ENCODE peak calls at places on chromosomes 3 and 15, in seven cellular contexts. L, O, Z, U, X, W and Y are unnamed samples.
A peak's percentile ranks its signal among the peaks of the same experiment; 100 is the strongest.

GRCh38 chr3:188037116-188037718 is 116.7 kb upstream of the LPP start:
- DNase-seq in W (peak; percentile 30), Z (no peak), L (peak; percentile 50), X (no peak), O (peak; percentile 36), U (peak; percentile 48), Y (no peak)

GRCh38 chr3:129001817-129002572 is 891 bp downstream of the EFCC1 start:
- DNase-seq in Z (no peak), L (no peak), X (no peak), U (no peak), O (no peak), W (no peak), Y (no peak)

GRCh38 chr15:51758645-51759044 is 7.2 kb downstream of the TMOD2 start:
- DNase-seq in Z (no peak), W (peak; percentile 8), U (peak; percentile 42), X (no peak), L (peak; percentile 34), O (no peak), Y (no peak)

GRCh38 chr3:117563063-117563462 is 853.5 kb downstream of the TUSC7 start:
- DNase-seq in U (no peak), Z (no peak), L (no peak), W (no peak), O (no peak), X (no peak), Y (no peak)

GRCh38 chr15:68930268-68931022 is at the start of gene SPESP1:
- DNase-seq in U (no peak), Z (peak; percentile 50), L (peak; percentile 52), O (no peak), X (peak; percentile 19), W (peak; percentile 62), Y (peak; percentile 17)

GRCh38 chr15:63933522-63933921 is 99.8 kb upstream of the HERC1 start:
- DNase-seq in L (no peak), Z (no peak), W (no peak), O (peak; percentile 8), X (no peak), U (peak; percentile 73), Y (peak; percentile 48)

GRCh38 chr3:69161587-69162196 is 39.3 kb upstream of the LMOD3 start:
- DNase-seq in U (peak; percentile 47), L (peak; percentile 50), X (no peak), W (peak; percentile 18), Z (peak; percentile 6), O (peak; percentile 29), Y (no peak)

GRCh38 chr3:33826206-33826605 is 27.8 kb downstream of the PDCD6IP start:
- DNase-seq in Z (no peak), X (no peak), W (no peak), L (no peak), O (no peak), U (no peak), Y (no peak)

GRCh38 chr3:162368377-162368776 is 871.8 kb downstream of the OTOL1 start:
- DNase-seq in W (no peak), U (no peak), L (no peak), X (no peak), Z (no peak), O (no peak), Y (no peak)

GRCh38 chr3:21750291-21750690 is 719 bp downstream of the ZNF385D start:
- DNase-seq in L (peak; percentile 59), W (no peak), O (no peak), Z (no peak), X (no peak), U (peak; percentile 72), Y (no peak)

GRCh38 chr15:38618242-38618925 is 53.8 kb upstream of the RASGRP1 start:
- DNase-seq in X (no peak), L (no peak), U (no peak), O (no peak), W (no peak), Z (no peak), Y (no peak)

GRCh38 chr3:6560259-6560658 is 300.7 kb upstream of the GRM7 start:
- DNase-seq in L (no peak), O (no peak), W (no peak), U (no peak), Z (no peak), X (no peak), Y (no peak)

GRCh38 chr3:31523543-31523942 is 9.2 kb upstream of the STT3B start:
- DNase-seq in Z (no peak), X (no peak), L (no peak), W (no peak), U (no peak), O (no peak), Y (no peak)
- H3K4me3 ChIP-seq in Z (no peak overlapping the region), X (no peak overlapping the region), L (no peak overlapping the region), W (no peak overlapping the region), U (no peak overlapping the region), O (no peak overlapping the region), Y (no peak overlapping the region)

DNA sequence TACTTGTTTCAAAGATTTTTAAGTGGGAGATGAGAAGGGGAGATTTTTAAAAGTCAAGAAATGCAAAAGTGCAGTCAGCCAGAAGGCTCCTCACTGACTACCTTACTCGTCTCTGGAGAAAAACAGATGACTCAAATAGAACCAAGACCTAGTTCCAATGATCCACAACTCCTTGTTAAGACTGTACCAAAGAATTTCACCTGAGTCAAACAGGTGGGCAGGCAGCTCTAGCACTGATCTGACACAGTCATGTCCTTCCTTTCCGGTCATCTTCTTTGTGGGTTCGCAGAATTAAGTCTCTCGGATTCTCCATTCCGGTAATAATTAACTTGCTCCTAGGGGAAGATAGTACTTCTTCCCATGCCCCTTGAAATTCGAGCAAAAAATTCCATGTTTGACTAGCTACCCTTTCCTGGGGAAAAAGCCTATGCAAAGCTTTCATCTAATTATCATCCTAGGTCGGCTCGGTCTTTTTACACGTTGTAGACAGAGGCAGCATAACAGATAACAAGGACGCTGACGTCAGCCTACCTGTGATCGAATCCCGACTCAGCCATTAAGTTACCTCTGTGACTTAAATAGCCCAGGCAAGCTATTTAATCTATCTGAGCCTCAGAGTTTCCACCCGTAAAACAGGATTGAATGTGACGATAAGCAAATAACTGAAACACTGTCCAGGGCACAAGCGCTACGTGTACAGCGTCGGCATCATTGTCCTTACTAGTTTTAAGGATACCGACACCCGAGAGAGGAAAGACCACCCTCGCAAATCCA is 746 bp downstream of the SELENOK start:
- DNase-seq in W (no peak), U (peak; percentile 52), L (peak; percentile 33), O (no peak), Z (peak; percentile 47), X (no peak), Y (no peak)
- H3K4me3 ChIP-seq in W (peak overlapping the region; percentile 85), U (peak overlapping the region; percentile 89), L (peak overlapping the region; percentile 76), O (peak overlapping the region; percentile 77), Z (peak overlapping the region; percentile 89), X (peak overlapping the region; percentile 86), Y (peak overlapping the region; percentile 86)

DNA sequence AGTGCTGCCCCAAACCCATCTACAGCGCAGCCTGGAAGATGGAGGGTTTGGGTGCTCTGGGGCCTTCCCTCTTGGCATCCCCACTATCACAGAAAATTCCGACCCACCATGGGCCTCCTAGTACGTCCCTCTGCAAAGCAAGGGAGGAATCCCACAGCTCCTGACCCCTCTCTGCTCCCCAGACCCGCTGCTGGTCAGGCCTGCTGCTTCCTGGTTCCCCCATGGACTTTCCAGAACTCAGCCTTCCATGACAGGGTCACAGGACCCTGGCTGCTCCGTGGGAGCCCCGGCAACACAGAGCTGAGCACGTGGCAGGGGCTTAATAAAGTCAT is 3.1 kb upstream of the LOXL1 start:
- DNase-seq in X (no peak), W (no peak), Z (no peak), L (no peak), U (no peak), O (no peak), Y (no peak)
- H3K4me3 ChIP-seq in X (no peak overlapping the region), W (no peak overlapping the region), Z (no peak overlapping the region), L (no peak overlapping the region), U (no peak overlapping the region), O (no peak overlapping the region), Y (no peak overlapping the region)

GRCh38 chr15:55654541-55654940 is 66.4 kb upstream of the PYGO1 start:
- DNase-seq in L (peak; percentile 26), U (no peak), O (no peak), W (no peak), X (no peak), Z (no peak), Y (no peak)

GRCh38 chr15:55649058-55649423 is 60.9 kb upstream of the PYGO1 start:
- DNase-seq in Z (no peak), U (peak; percentile 44), W (no peak), X (no peak), O (no peak), L (peak; percentile 67), Y (no peak)

GRCh38 chr15:55652363-55652762 is 64.2 kb upstream of the PYGO1 start:
- DNase-seq in X (no peak), L (no peak), W (no peak), O (no peak), U (no peak), Z (no peak), Y (no peak)

GRCh38 chr15:55652909-55653495 is 64.9 kb upstream of the PYGO1 start:
- DNase-seq in X (no peak), O (no peak), U (no peak), W (no peak), L (no peak), Z (no peak), Y (no peak)
- H3K4me3 ChIP-seq in X (no peak overlapping the region), O (no peak overlapping the region), U (no peak overlapping the region), W (no peak overlapping the region), L (no peak overlapping the region), Z (no peak overlapping the region), Y (no peak overlapping the region)

GRCh38 chr3:58432905-58433304 is 727 bp downstream of the PDHB start:
- DNase-seq in U (no peak), W (no peak), Z (no peak), L (no peak), X (no peak), O (no peak), Y (no peak)
- H3K4me3 ChIP-seq in U (peak overlapping the region; percentile 92), W (peak overlapping the region; percentile 72), Z (peak overlapping the region; percentile 80), L (peak overlapping the region; percentile 91), X (peak overlapping the region; percentile 90), O (peak overlapping the region; percentile 84), Y (peak overlapping the region; percentile 48)

GRCh38 chr3:11636372-11636760 is 7.3 kb downstream of the VGLL4 start:
- DNase-seq in X (no peak), U (peak; percentile 19), O (no peak), Z (no peak), W (no peak), L (no peak), Y (no peak)

GRCh38 chr3:11635671-11636371 is 7.9 kb downstream of the VGLL4 start:
- DNase-seq in O (no peak), Z (no peak), L (no peak), X (no peak), U (no peak), W (no peak), Y (no peak)

GRCh38 chr3:11638669-11639402 is 4.9 kb downstream of the VGLL4 start:
- DNase-seq in Z (no peak), U (peak; percentile 45), X (no peak), L (no peak), W (peak; percentile 24), O (no peak), Y (no peak)

GRCh38 chr3:11640009-11640673 is 3.6 kb downstream of the VGLL4 start:
- DNase-seq in Z (no peak), U (no peak), W (no peak), O (no peak), L (no peak), X (no peak), Y (no peak)

GRCh38 chr3:11637901-11638668 is 5.6 kb downstream of the VGLL4 start:
- DNase-seq in O (no peak), Z (no peak), U (peak; percentile 36), L (peak; percentile 59), X (no peak), W (no peak), Y (no peak)
- H3K4me3 ChIP-seq in O (no peak overlapping the region), Z (no peak overlapping the region), U (peak overlapping the region; percentile 21), L (peak overlapping the region; percentile 96), X (peak overlapping the region; percentile 30), W (no peak overlapping the region), Y (no peak overlapping the region)

GRCh38 chr3:172536993-172537419 is 13.8 kb upstream of the TNFSF10 start:
- DNase-seq in L (no peak), X (no peak), Z (no peak), U (peak; percentile 98), O (no peak), W (no peak), Y (no peak)
- H3K4me3 ChIP-seq in L (no peak overlapping the region), X (no peak overlapping the region), Z (peak overlapping the region; percentile 13), U (no peak overlapping the region), O (no peak overlapping the region), W (no peak overlapping the region), Y (no peak overlapping the region)